ENCODE peak calls at places on chromosomes 5 and 9, in four cellular contexts. L is spleen, A is neural crest cell, W is WERI-Rb-1. Y is an unnamed sample.

GRCh38 chr5:132065351-132065937 is 5.0 kb downstream of the IL3 start:
- DNase-seq in L (peak), W (peak), A (peak), Y (peak)

GRCh38 chr5:159916841-159917761 is 819 bp downstream of the ADRA1B start:
- DNase-seq in L (no peak), W (no peak), A (no peak), Y (no peak)

GRCh38 chr9:79111653-79112052 is 460.1 kb upstream of the TLE4 start:
- DNase-seq in A (no peak), L (no peak), W (no peak), Y (no peak)

GRCh38 chr9:1979815-1980367 is 35.3 kb upstream of the SMARCA2 start:
- DNase-seq in L (no peak), W (no peak), A (no peak), Y (no peak)

GRCh38 chr9:108640211-108640610 is 215.6 kb downstream of the ACTL7B start:
- DNase-seq in W (no peak), A (no peak), L (no peak), Y (no peak)

GRCh38 chr5:139600336-139600949 is 39.3 kb downstream of the UBE2D2 start:
- DNase-seq in L (no peak), A (no peak), W (no peak), Y (no peak)

GRCh38 chr5:78065663-78066062 is 228.8 kb downstream of the AP3B1 start:
- DNase-seq in W (peak), L (no peak), A (no peak), Y (no peak)

GRCh38 chr5:77367733-77368132 is 124.4 kb downstream of the WDR41 start:
- DNase-seq in W (no peak), L (no peak), A (no peak), Y (no peak)

GRCh38 chr9:34971146-34971811 is 13.2 kb downstream of the PHF24 start:
- DNase-seq in A (no peak), L (no peak), W (no peak), Y (no peak)

GRCh38 chr9:92715488-92716231 is 45.7 kb upstream of the IPPK start:
- DNase-seq in W (peak), A (no peak), L (peak), Y (no peak)

GRCh38 chr9:124355941-124356744 is 59.1 kb downstream of the PSMB7 start:
- DNase-seq in L (no peak), A (no peak), W (no peak), Y (no peak)

GRCh38 chr9:124358617-124359016 is 56.6 kb downstream of the PSMB7 start:
- DNase-seq in L (no peak), W (no peak), A (no peak), Y (no peak)

GRCh38 chr9:124359426-124359825 is 55.8 kb downstream of the PSMB7 start:
- DNase-seq in W (no peak), L (no peak), A (no peak), Y (no peak)

GRCh38 chr9:124356745-124357390 is 58.4 kb downstream of the PSMB7 start:
- DNase-seq in A (no peak), L (no peak), W (no peak), Y (no peak)

DNA sequence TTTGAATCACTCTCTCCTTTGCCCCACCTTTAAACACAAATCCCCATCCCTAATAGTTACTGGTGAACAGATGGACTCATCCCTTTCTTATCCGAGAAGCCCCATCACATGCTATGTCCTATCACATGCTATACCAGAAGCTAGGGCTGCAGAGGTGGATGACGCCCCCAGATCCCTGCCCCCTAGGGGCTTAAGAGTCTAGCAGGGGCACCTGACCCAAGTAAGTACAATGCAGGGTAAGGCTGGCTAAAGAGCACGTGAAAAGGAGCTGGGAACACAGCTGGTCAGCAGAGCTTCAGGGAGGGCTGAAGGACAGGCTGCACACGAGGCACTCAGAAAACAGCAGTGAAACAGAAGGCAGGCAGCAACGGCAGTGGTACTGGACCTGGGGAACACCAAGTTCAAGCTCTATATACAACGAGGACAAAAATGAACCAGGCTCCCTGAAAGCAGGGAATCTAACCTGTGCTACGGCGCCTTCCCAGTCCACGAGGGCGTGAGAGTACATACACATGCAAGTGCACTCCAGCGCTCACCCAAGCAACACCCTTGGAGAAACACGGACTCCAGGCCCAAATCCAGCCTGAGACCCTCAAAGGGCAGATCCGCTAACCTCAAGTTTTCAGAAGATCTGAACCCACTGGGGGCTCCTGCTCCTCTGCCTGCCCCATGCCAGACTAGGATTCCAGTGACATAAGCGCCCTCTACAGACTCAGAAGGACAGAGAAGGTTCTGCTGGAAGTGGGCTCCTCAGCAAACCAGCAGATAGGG is 57.5 kb downstream of the PSMB7 start:
- DNase-seq in L (no peak), A (no peak), W (peak), Y (no peak)
- TF ChIP-seq CTCF in L (no peak), A (no peak), W (peak), Y (no peak)

GRCh38 chr9:129641751-129642585 is at the start of gene ASB6:
- DNase-seq in W (peak), L (peak), A (peak), Y (peak)
- TF ChIP-seq CTCF in W (peak), L (peak), A (peak), Y (peak)

DNA sequence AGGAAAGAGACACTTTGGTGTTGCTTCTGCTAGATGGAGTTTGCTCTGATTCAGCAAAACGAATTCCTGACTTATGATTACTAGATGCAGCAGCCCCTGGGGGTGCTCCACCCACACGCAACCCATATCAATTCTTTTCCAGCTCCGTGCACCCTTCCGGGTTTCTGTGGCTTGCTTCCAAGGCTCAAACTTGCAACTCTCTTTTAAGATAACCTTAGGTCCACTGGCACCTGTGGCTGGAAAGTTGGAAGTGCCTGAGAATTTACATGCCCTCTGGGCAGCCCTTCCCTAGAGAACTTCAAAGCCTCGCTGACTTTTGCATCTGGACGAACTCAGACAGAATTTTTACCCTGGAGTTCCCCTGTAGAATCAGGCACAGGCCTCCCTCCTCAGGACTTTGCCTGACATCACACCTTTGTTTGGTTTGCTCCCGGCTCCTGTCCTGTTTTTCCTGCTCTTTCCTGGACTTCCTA is 224.9 kb downstream of the SNX18 start:
- DNase-seq in W (no peak), A (no peak), L (no peak), Y (no peak)
- TF ChIP-seq CTCF in W (no peak), A (no peak), L (no peak), Y (no peak)

DNA sequence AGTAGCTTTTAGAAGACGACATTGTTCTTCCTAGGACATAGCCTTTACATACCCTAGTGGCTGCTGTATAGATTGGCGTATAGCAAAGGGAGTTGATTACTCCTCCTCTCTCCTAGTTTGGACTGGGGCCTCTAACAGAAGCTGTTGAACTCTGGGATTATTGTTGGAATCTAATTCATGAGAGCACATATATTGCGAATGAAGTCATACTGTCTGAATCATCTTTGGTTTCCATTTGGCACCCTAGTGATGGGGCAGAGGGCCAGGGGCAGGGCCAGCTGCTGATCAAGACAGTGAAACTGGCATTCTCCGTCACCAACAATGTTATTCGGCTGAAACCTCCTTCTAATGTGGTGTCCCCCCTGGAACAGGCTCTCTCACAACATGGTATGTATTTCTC is 40.3 kb downstream of the NUP188 start:
- DNase-seq in L (no peak), W (no peak), A (no peak), Y (no peak)
- TF ChIP-seq CTCF in L (no peak), W (no peak), A (no peak), Y (no peak)

GRCh38 chr9:121499427-121500164 is at the start of gene GGTA1:
- DNase-seq in W (peak), L (peak), A (peak), Y (peak)

GRCh38 chr9:121498150-121498486 is 1.5 kb downstream of the GGTA1 start:
- DNase-seq in L (no peak), W (peak), A (peak), Y (peak)

GRCh38 chr9:121500165-121500478 is 478 bp upstream of the GGTA1 start:
- DNase-seq in L (no peak), A (no peak), W (no peak), Y (no peak)

GRCh38 chr9:121499177-121499426 is 542 bp downstream of the GGTA1 start:
- DNase-seq in L (no peak), W (no peak), A (no peak), Y (no peak)

DNA sequence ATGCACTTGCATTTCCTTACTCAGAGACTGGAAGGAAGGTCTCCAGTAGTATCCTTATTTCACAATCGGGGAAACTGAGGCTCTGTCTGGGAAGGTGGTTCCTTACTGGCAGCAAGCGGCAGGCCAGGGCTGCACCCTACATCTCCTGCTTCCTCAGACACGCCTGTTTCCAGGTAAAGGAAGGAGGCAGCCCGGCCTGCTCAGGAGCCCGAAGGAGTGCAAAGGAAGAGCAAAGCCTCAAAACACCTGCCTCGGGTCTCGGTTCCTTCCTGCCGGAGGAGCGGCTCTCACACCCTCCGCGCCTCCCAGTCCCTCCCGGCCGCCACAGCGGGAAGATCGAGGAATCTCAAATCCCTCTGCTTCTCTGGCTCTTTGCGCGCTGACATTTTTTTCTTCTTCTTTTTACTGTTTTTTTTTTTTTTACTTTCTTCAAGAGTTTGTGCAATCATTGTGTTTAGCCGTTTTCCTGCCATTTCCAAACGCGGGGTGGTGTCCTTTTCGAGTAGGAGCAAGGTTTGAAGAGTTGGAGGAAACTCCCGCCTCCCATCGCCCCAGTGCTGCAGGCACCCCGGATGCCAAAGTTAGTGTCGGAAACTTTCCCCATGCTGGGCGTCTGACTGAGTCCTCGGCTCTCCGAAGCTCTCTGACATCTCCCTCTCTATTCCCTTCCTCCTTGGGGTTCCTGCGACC is 1.0 kb downstream of the GGTA1 start:
- DNase-seq in L (peak), W (peak), A (no peak), Y (peak)
- TF ChIP-seq CTCF in L (no peak), W (no peak), A (no peak), Y (no peak)

GRCh38 chr9:7273575-7273974 is 515.8 kb downstream of the KDM4C start:
- DNase-seq in W (peak), L (no peak), A (no peak), Y (peak)
- TF ChIP-seq CTCF in W (peak), L (no peak), A (peak), Y (peak)

GRCh38 chr5:143063175-143063970 is 293.2 kb downstream of the ARHGAP26 start:
- DNase-seq in W (no peak), L (no peak), A (no peak), Y (no peak)
- TF ChIP-seq CTCF in W (no peak), L (no peak), A (no peak), Y (no peak)

DNA sequence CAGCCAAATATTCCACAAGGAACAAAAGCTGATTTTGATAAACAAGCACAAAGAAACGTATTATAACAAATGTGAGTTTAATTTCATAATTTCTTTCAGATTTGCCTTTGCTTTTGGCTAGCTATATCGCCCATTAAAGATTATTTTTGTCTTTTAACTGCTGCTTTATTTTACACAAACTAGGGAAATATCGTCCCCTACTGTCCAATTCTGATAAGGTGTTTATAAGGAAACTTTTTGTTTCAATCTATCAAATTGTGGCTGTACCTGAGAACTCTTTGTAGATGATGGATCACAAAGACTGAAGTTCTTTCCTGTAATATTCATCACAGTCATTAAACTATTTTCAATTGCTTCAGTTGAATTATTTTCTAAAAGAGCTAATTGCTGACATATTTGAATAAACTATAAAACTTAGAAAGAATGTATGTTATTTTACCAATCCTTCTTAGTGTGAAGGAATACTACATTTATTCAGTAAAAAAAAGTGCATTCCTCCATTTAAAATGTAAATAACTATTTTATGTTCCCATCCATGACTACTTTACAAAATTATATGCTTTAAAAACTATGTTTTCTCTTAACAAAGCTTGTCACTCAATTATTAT is 431.3 kb upstream of the ITGA1 start:
- DNase-seq in W (no peak), A (no peak), L (no peak), Y (no peak)
- TF ChIP-seq CTCF in W (peak), A (peak), L (no peak), Y (peak)

GRCh38 chr5:115336201-115336720 is 39.8 kb upstream of the CCDC112 start:
- DNase-seq in A (no peak), L (no peak), W (no peak), Y (no peak)
- TF ChIP-seq CTCF in A (no peak), L (no peak), W (no peak), Y (no peak)

Y was measured in nephron progenitor cell.